ENCODE peak calls at places on chromosomes 6 and 20, in eight cellular contexts. K is activated CD8-positive, alpha-beta memory T cell treated with anti-CD3 and anti-CD28 coated beads, Interleukin-2, amount 50 U/mL, for 48 hours; F is hepatocyte; B is activated CD4-positive, alpha-beta T cell treated with anti-CD3 and anti-CD28 coated beads for 48 hours; Q is activated naive CD8-positive, alpha-beta T cell treated with anti-CD3 and anti-CD28 coated beads, Interleukin-2, amount 50 U/mL, for 24 hours; C is thoracic aorta; X is NCI-H82; N is GM23338. Y is an unnamed sample.

GRCh38 chr6:79045966-79046365 is 32.1 kb downstream of the PHIP start:
- DNase-seq in F (no peak), N (no peak), K (no peak), B (no peak), C (no peak), X (no peak), Q (no peak), Y (no peak)

GRCh38 chr20:13684566-13685222 is 46.0 kb upstream of the TASP1 start:
- DNase-seq in K (no peak), X (peak; percentile 19), N (no peak), C (no peak), F (no peak), Q (no peak), B (no peak), Y (no peak)

GRCh38 chr6:33616913-33617312 is 4.2 kb upstream of the ITPR3 start:
- DNase-seq in N (no peak), X (no peak), K (no peak), F (no peak), Q (no peak), C (no peak), B (no peak), Y (no peak)

GRCh38 chr6:34305982-34306702 is 57.3 kb upstream of the SMIM29 start:
- DNase-seq in X (peak; percentile 97), B (no peak), C (no peak), F (no peak), K (no peak), Q (no peak), N (no peak), Y (peak; percentile 42)

GRCh38 chr6:22380236-22380635 is 83.4 kb upstream of the PRL start:
- DNase-seq in K (no peak), B (no peak), C (no peak), Q (no peak), X (no peak), N (no peak), F (no peak), Y (no peak)

GRCh38 chr20:63363013-63363957 is 2.1 kb upstream of the CHRNA4 start:
- DNase-seq in N (no peak), X (no peak), C (no peak), K (no peak), B (no peak), Q (no peak), F (no peak), Y (no peak)

GRCh38 chr6:161107779-161108380 is 116.3 kb downstream of the MAP3K4 start:
- DNase-seq in N (no peak), F (no peak), K (no peak), B (no peak), C (no peak), Q (no peak), X (peak; percentile 44), Y (no peak)

GRCh38 chr20:37693203-37693602 is 627 bp upstream of the CTNNBL1 start:
- DNase-seq in N (no peak), K (no peak), X (no peak), F (no peak), B (no peak), Q (no peak), C (no peak), Y (no peak)

GRCh38 chr6:16403831-16404230 is 165.4 kb downstream of the GMPR start:
- DNase-seq in B (no peak), Q (no peak), F (no peak), C (no peak), K (no peak), X (no peak), N (no peak), Y (no peak)

GRCh38 chr6:157813757-157814455 is 9.1 kb upstream of the SNX9 start:
- DNase-seq in C (no peak), N (no peak), X (no peak), K (no peak), F (no peak), B (no peak), Q (no peak), Y (no peak)

GRCh38 chr20:39874049-39874893 is 814.8 kb downstream of the MAFB start:
- DNase-seq in C (peak; percentile 16), N (peak; percentile 96), F (peak; percentile 89), B (peak; percentile 53), X (peak; percentile 94), Q (peak; percentile 34), K (peak; percentile 62), Y (peak; percentile 55)

GRCh38 chr20:37526839-37527637 is 638 bp downstream of the BLCAP start:
- DNase-seq in C (no peak), Q (no peak), B (no peak), F (peak; percentile 50), K (no peak), N (peak; percentile 63), X (peak; percentile 45), Y (no peak)

GRCh38 chr6:108120311-108120710 is 45.5 kb upstream of the NR2E1 start:
- DNase-seq in B (peak; percentile 27), C (no peak), X (no peak), F (no peak), Q (no peak), K (no peak), N (peak; percentile 57), Y (no peak)

GRCh38 chr6:16067568-16067967 is 61.3 kb upstream of the MYLIP start:
- DNase-seq in B (no peak), K (no peak), Q (no peak), N (no peak), F (no peak), C (no peak), X (no peak), Y (no peak)

GRCh38 chr6:34568829-34569228 is 12.7 kb upstream of the SPDEF start:
- DNase-seq in C (no peak), X (no peak), K (no peak), F (no peak), Q (no peak), N (no peak), B (no peak), Y (no peak)

Y was measured in HepG2.